ENCODE peak calls at places on chromosomes 3 and 15, in six cellular contexts. A is activated gamma-delta T cell treated with Interleukin-2 at 50 U/mL for 16 hours; P is right cardiac atrium; D is uterus; O is hepatic stellate cell; T is CD4-positive, alpha-beta memory T cell. U is an unnamed sample.
A peak's percentile ranks its signal among the peaks of the same experiment; 100 is the strongest.

GRCh38 chr15:40441012-40441735 is 421 bp downstream of the BAHD1 start:
- DNase-seq in A (no peak), P (no peak), D (no peak), O (no peak), T (no peak), U (peak; percentile 73)

GRCh38 chr3:119237299-119237698 is 3.4 kb downstream of the B4GALT4 start:
- DNase-seq in A (no peak), P (no peak), D (no peak), O (no peak), T (no peak), U (no peak)

GRCh38 chr15:99708563-99708962 is 24.7 kb downstream of the LYSMD4 start:
- DNase-seq in A (no peak), P (peak; percentile 92), D (peak; percentile 84), O (peak; percentile 86), T (no peak), U (peak; percentile 78)

GRCh38 chr3:126990890-126991289 is 8.0 kb downstream of the PLXNA1 start:
- DNase-seq in A (no peak), P (peak; percentile 29), D (no peak), O (no peak), T (no peak), U (no peak)

GRCh38 chr3:11367116-11367781 is 95.1 kb downstream of the ATG7 start:
- DNase-seq in A (no peak), P (peak; percentile 78), D (peak; percentile 62), O (peak; percentile 30), T (no peak), U (no peak)

GRCh38 chr15:68677996-68678395 is 99.2 kb downstream of the CORO2B start:
- DNase-seq in A (no peak), P (no peak), D (peak; percentile 8), O (no peak), T (no peak), U (no peak)

GRCh38 chr3:38564631-38565338 is 68.6 kb downstream of the EXOG start:
- DNase-seq in A (no peak), P (no peak), D (no peak), O (no peak), T (no peak), U (no peak)

GRCh38 chr15:100601158-100601557 is 826 bp downstream of the LINS1 start:
- DNase-seq in A (peak; percentile 12), P (no peak), D (no peak), O (no peak), T (peak; percentile 73), U (no peak)

GRCh38 chr15:44489464-44489863 is 47.5 kb upstream of the EIF3J start:
- DNase-seq in A (no peak), P (no peak), D (no peak), O (peak; percentile 45), T (no peak), U (peak; percentile 62)

GRCh38 chr15:74007820-74008371 is 13.4 kb downstream of the PML start:
- DNase-seq in A (no peak), P (no peak), D (no peak), O (no peak), T (no peak), U (no peak)

GRCh38 chr3:9279959-9280358 is 30.5 kb upstream of the SRGAP3 start:
- DNase-seq in A (no peak), P (no peak), D (no peak), O (no peak), T (no peak), U (no peak)

GRCh38 chr3:57953541-57953940 is 54.7 kb upstream of the FLNB start:
- DNase-seq in A (no peak), P (peak; percentile 49), D (no peak), O (no peak), T (no peak), U (no peak)

GRCh38 chr15:67542192-67542461 is 376 bp upstream of the MAP2K5 start:
- DNase-seq in A (no peak), P (no peak), D (no peak), O (peak; percentile 16), T (no peak), U (no peak)

GRCh38 chr3:45041666-45042065 is 15.6 kb downstream of the CLEC3B start:
- DNase-seq in A (no peak), P (no peak), D (no peak), O (no peak), T (no peak), U (no peak)

GRCh38 chr3:53460313-53460712 is 34.1 kb upstream of the CACNA1D start:
- DNase-seq in A (no peak), P (no peak), D (no peak), O (no peak), T (no peak), U (no peak)

GRCh38 chr3:15387171-15387581 is 40.2 kb downstream of the METTL6 start:
- DNase-seq in A (no peak), P (no peak), D (no peak), O (no peak), T (no peak), U (no peak)